ENCODE peak calls at places on chromosome 22, in five cellular contexts. C, O, J, Q and G are unnamed samples.

GRCh38 chr22:20520093-20520511 is 12.7 kb downstream of the MED15 start:
- DNase-seq in C (no peak), O (no peak), J (no peak), Q (peak), G (peak)

GRCh38 chr22:28766628-28767027 is 5.9 kb upstream of the CCDC117 start:
- DNase-seq in C (no peak), O (no peak), J (no peak), Q (no peak), G (no peak)

GRCh38 chr22:43919106-43919965 is 4.3 kb upstream of the PNPLA3 start:
- DNase-seq in C (no peak), O (no peak), J (no peak), Q (peak), G (no peak)

GRCh38 chr22:20760084-20760483 is 13.8 kb upstream of the SERPIND1 start:
- DNase-seq in C (no peak), O (no peak), J (no peak), Q (no peak), G (no peak)

GRCh38 chr22:20057596-20058268 is 22.3 kb upstream of the DGCR8 start:
- DNase-seq in C (no peak), O (no peak), J (no peak), Q (no peak), G (no peak)

GRCh38 chr22:34427841-34428240 is 507.6 kb upstream of the LARGE1 start:
- DNase-seq in C (no peak), O (no peak), J (no peak), Q (no peak), G (no peak)

GRCh38 chr22:38974170-38974825 is 7.8 kb upstream of the APOBEC3B start:
- DNase-seq in C (no peak), O (no peak), J (no peak), Q (no peak), G (no peak)

GRCh38 chr22:31846161-31847115 is 92.6 kb downstream of the DEPDC5 start:
- DNase-seq in C (no peak), O (no peak), J (no peak), Q (peak), G (no peak)

GRCh38 chr22:17943533-17944204 is 80.7 kb downstream of the MICAL3 start:
- DNase-seq in C (no peak), O (no peak), J (no peak), Q (no peak), G (peak)
- H3K27ac ChIP-seq in C (peak), O (peak), J (no peak), Q (no peak), G (no peak)

DNA sequence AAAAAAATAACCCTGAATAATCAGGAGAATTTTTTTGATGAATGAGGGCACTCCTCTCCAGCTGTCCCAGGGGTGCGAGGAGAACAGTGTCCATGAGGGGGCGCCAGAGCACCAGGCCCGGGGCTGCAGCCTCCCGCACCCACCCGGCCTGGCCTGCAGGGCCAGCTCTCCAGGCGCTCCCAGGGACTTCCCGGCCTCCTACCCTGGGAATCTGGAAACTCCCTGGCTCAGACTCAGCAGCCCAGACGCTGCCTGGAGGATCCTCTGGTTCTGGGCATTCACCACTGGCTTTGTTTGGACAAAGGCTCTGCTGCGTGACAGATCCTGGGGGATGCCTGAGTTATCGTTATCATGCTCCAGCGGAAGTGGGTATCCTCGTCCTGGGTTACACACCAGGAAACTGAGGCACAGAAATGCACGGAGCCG is 31.0 kb downstream of the MCM5 start:
- DNase-seq in C (peak), O (peak), J (peak), Q (peak), G (peak)
- H3K27ac ChIP-seq in C (peak), O (no peak), J (no peak), Q (peak), G (peak)

DNA sequence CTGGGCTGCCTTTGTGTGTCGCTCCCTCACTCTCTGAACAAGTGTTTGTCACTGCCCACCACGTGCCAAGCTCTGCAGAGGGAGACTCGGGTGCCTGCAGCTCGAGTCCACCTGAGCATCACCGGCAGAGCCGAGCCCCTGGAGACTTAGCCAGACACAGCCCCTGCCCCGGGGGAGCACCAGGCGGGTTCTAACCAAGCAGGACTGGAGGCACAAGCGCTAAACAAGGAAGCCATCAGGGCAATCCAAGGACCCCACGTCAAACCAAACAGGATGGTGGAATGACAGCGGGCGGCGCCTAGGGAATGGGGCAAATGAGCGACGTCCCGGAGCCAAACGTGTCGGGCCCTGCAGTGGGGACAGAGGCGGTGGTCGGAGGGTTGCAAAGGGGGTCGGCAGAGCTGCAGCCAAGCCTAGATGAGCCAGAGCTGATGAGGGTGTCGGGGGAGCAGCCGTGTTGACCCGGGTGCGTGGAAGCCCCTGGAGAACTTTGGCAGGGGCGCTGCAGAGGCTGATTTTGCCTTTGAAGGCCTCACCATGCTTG is 2.0 kb upstream of the GRAMD4 start:
- DNase-seq in C (no peak), O (no peak), J (peak), Q (no peak), G (no peak)
- H3K27ac ChIP-seq in C (peak), O (no peak), J (peak), Q (peak), G (no peak)

DNA sequence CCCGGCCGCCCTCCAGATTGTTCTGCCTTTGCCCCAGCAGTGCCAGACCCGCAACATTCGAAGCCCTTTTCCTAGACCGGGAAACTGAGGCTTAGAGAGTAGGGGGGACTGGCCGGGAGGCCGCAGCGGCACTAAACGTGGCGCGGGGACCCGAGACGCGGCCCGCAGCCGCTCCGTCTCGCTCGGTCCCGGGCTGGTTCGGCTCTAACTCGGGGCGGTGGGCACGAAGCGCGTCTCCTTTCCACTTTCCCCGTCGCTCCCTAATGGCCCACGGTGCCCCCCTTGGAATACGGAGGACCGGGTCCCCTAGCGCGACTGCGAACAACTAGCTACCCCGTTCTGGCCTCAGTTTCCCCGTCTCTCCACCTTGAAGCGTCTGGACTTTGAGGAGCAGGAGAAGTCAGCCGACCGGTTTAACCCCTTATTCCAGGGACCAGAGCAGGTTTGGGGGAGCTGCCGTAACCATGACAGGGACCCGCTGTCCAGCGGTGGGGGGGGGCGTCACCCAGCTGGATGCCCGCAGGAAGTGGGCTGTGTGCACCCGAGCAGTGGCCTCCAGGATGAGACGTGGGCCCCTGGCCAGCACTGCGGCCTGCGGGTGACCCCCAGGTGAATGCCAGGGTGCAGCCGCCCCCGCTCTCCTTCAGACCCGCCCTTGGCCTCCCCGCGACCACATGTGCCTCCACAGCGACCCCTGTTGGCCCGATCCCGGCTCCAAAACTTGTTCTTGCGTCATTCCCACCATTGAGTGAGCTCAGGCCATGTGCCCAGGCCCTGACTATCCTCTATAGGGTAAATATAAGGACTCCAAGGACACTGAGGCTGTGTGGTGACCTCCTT is 1.1 kb downstream of the CDC42EP1 start:
- DNase-seq in C (peak), O (peak), J (peak), Q (peak), G (peak)
- H3K27ac ChIP-seq in C (peak), O (peak), J (no peak), Q (peak), G (peak)